ENCODE peak calls at places on chromosomes 4 and X, in six cellular contexts. S is DND-41; G is naive thymus-derived CD4-positive, alpha-beta T cell; D is psoas muscle; C is foreskin keratinocyte; A is IMR-90. I is an unnamed sample.

GRCh38 chr4:74632634-74633033 is 161.7 kb downstream of the BTC start:
- DNase-seq in S (peak), G (peak), D (no peak), C (peak), A (peak), I (peak)

GRCh38 chr4:53920116-53920515 is 144.3 kb downstream of the CHIC2 start:
- DNase-seq in S (no peak), G (no peak), D (no peak), C (peak), A (no peak), I (no peak)

GRCh38 chr4:26455571-26455970 is 34.7 kb downstream of the CCKAR start:
- DNase-seq in S (no peak), G (no peak), D (no peak), C (no peak), A (no peak), I (no peak)

GRCh38 chr4:123114915-123115756 is 192.7 kb upstream of the NUDT6 start:
- DNase-seq in S (no peak), G (no peak), D (no peak), C (no peak), A (no peak), I (no peak)

GRCh38 chr4:2923678-2924173 is 39.5 kb downstream of the NOP14 start:
- DNase-seq in S (no peak), G (no peak), D (no peak), C (no peak), A (no peak), I (no peak)

GRCh38 chr4:35325908-35326453 is 918.3 kb downstream of the ARAP2 start:
- DNase-seq in S (no peak), G (no peak), D (no peak), C (no peak), A (no peak), I (no peak)

GRCh38 chrX:101906136-101906796 is 25.6 kb downstream of the ZMAT1 start:
- DNase-seq in S (no peak), G (no peak), D (no peak), C (no peak), A (no peak), I (no peak)

GRCh38 chr4:48109413-48110263 is 24.4 kb downstream of the TXK start:
- DNase-seq in S (no peak), G (peak), D (no peak), C (peak), A (peak), I (peak)

GRCh38 chr4:21769404-21770147 is 179.0 kb downstream of the KCNIP4 start:
- DNase-seq in S (no peak), G (no peak), D (no peak), C (peak), A (peak), I (peak)

GRCh38 chr4:23333946-23334878 is 555.6 kb downstream of the PPARGC1A start:
- DNase-seq in S (peak), G (peak), D (no peak), C (peak), A (peak), I (peak)

GRCh38 chrX:40331353-40331752 is 233.6 kb upstream of the BCOR start:
- DNase-seq in S (no peak), G (no peak), D (no peak), C (no peak), A (no peak), I (no peak)

DNA sequence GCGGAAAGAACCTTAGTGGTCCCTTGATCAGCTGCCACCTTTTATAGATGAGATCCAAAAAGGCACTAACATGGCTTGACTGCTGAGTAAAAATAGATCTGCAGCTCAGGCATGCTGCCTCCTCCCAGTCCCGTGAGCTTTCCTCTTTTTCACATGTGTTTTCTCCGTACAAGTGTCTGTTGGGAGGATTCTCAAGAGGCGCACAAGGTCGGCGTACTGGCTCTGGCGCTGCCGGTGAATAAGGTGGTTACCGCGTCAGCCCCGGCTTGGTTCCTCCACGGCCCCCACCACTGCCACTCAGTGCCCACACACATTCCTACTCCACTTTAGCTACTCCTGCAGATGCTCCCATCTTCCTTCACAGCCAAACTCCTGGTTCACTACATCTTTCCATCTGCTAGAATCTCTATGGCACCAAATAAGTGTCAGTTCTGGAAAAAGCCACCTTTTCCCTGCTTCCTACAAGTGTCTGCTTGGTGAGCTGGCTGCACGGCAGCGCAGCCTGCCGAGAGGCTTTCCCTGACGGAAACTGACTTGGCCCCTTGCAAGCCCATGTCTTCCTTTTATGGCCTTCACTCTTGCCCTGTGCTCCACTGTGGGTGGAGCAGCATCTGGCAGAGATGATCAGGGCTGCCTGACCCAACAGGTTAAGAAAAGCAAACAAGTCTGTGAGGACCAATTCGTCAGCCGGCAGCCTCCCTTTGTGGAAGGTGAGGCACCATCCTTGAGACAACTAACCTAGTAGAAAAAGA is 99.8 kb downstream of the KLHL8 start:
- DNase-seq in S (no peak), G (no peak), D (no peak), C (peak), A (peak), I (peak)
- H3K27ac ChIP-seq in S (no peak), G (no peak), D (peak), C (no peak), A (peak), I (peak)

GRCh38 chr4:30865676-30866075 is 145.5 kb downstream of the PCDH7 start:
- DNase-seq in S (no peak), G (no peak), D (no peak), C (no peak), A (peak), I (no peak)
- H3K27ac ChIP-seq in S (no peak), G (no peak), D (no peak), C (no peak), A (no peak), I (no peak)

DNA sequence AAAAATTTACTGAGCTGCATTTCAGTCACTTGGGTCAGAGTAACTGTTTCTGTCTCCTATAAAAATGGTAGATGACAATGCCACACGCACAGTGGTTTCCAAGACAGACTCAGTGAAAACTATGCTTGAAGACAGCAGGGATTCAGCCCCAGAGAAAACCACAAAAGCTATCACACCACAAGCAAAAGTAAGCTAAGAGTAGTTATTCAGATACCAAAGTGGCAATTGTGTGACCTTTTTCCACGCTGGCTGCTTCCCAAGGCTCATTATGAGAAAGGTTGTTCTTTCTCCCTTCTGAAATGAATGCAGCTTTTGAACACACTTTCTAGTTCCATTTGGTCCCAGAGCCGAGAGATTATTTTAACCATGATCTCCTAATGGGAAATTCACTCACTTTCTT is 46.4 kb upstream of the GPM6B start:
- DNase-seq in S (no peak), G (no peak), D (no peak), C (no peak), A (no peak), I (no peak)
- H3K27ac ChIP-seq in S (no peak), G (no peak), D (no peak), C (no peak), A (no peak), I (no peak)

GRCh38 chr4:57076646-57077045 is 33.5 kb downstream of the IGFBP7 start:
- DNase-seq in S (no peak), G (no peak), D (no peak), C (no peak), A (no peak), I (no peak)
- H3K27ac ChIP-seq in S (no peak), G (no peak), D (no peak), C (peak), A (no peak), I (peak)

DNA sequence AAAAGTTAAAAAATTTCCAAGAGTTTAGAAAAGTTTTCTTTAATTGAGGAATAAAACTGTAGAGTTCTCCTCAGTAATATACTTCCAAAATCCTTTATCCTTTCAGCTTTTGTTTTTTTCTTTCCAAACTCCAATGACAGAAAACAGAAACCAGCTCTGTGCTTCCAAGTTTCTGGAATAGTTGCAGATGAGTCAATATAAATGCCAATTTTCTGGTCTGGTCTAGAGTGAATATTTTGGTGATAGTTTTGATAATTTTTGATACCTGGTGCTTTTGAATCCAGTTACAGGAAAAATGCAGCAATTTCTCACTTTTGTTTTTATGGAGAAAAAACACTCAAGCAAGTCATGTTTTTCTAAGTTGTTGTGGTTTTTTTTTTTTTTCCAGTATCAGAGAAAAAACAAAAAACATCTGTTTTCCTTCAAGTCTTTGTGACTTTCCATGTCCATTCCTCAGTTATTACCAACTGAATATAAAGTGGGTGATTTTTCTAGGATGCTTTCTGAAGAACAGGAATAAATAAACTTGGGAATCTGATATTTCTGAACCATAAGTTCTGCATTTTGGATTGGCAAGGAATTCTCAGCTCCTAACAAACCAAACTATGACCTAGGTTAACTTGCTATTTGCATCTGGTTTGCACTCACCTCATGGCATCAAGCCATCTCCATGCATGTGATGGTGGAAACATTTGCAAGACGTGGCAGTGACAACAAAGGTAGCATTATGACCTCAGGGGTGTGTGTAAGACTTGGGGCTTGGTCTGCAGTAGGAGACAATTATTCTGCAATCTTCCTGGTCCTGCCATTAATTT is 139.1 kb downstream of the VEGFC start:
- DNase-seq in S (no peak), G (no peak), D (no peak), C (no peak), A (peak), I (no peak)
- H3K27ac ChIP-seq in S (no peak), G (no peak), D (no peak), C (no peak), A (no peak), I (no peak)

GRCh38 chrX:44484607-44485146 is 58.0 kb downstream of the FUNDC1 start:
- DNase-seq in S (no peak), G (no peak), D (no peak), C (no peak), A (no peak), I (no peak)
- H3K27ac ChIP-seq in S (no peak), G (no peak), D (no peak), C (no peak), A (no peak), I (no peak)

GRCh38 chrX:129843459-129844306 is at the start of gene ZDHHC9:
- DNase-seq in S (peak), G (peak), D (peak), C (peak), A (peak), I (peak)

GRCh38 chrX:129845616-129846190 is 2.0 kb upstream of the ZDHHC9 start:
- DNase-seq in S (no peak), G (no peak), D (no peak), C (no peak), A (no peak), I (no peak)

GRCh38 chrX:129840334-129840733 is 3.4 kb downstream of the ZDHHC9 start:
- DNase-seq in S (no peak), G (no peak), D (no peak), C (no peak), A (no peak), I (no peak)

GRCh38 chrX:129843209-129843458 is 552 bp downstream of the ZDHHC9 start:
- DNase-seq in S (no peak), G (no peak), D (no peak), C (no peak), A (no peak), I (no peak)

GRCh38 chrX:129842510-129843208 is 1.0 kb downstream of the ZDHHC9 start:
- DNase-seq in S (no peak), G (no peak), D (peak), C (peak), A (peak), I (no peak)
- H3K27ac ChIP-seq in S (peak), G (peak), D (peak), C (peak), A (peak), I (peak)

GRCh38 chr4:140031706-140032105 is 122.3 kb downstream of the MAML3 start:
- DNase-seq in S (no peak), G (no peak), D (no peak), C (no peak), A (no peak), I (no peak)
- H3K27ac ChIP-seq in S (no peak), G (no peak), D (no peak), C (no peak), A (no peak), I (no peak)

DNA sequence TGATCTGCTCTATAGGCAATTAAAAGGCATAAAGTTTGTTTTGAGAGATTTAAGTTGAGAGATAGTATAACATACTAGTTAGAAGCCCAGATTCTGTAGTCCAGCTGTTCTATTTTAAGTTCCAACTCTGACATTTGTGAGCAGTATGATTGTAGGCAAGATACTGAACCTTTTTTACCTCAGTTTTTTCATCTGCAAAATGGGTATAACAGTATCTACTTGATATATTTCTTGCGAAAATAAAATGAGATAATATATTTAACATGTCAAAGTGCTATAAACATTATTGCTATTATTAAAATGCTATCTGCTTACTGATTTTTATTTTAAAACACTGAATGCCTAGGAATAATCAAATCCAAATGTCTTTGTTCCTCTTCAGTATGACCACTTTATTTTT is 19.2 kb downstream of the TMPRSS11F start:
- DNase-seq in S (no peak), G (no peak), D (no peak), C (no peak), A (no peak), I (no peak)
- H3K27ac ChIP-seq in S (no peak), G (no peak), D (no peak), C (no peak), A (no peak), I (no peak)

DNA sequence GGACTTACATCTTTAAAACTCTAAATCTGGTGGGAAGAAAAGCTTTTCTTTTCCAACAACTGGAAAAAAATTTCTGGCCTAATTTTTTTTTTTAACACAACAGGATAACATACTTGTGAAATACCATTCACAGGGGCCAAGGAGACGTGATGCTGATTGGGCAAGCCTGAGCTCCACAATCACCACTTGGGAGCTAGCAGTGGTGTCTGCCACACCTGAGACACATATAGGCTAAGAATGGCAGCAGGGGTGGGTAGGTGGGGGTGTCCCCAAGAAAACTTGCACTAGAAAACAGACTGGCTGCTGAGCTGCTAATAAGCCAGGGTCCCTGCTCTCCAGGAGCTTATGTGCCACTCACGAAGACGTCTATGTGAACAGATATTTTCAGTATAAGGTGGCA is 5.6 kb upstream of the PKD2 start:
- DNase-seq in S (no peak), G (no peak), D (no peak), C (no peak), A (no peak), I (no peak)
- H3K27ac ChIP-seq in S (no peak), G (no peak), D (no peak), C (no peak), A (no peak), I (no peak)

I was measured in RWPE1.